ENCODE peak calls at places on chromosomes 12 and 14, in seven cellular contexts. G is hypothalamus; W is skeletal muscle cell; F is nucleus accumbens; H is body of pancreas; L is DND-41; K is activated effector memory CD4-positive, alpha-beta T cell treated with anti-CD3 and anti-CD28 coated beads, Interleukin-2, amount 50 U/mL, for 16 hours. E is an unnamed sample.

GRCh38 chr12:121085842-121086353 is 46.8 kb upstream of the P2RX7 start:
- DNase-seq in F (no peak), K (no peak), H (no peak), L (no peak), G (no peak), W (no peak), E (no peak)

GRCh38 chr14:52124791-52125661 is 56.2 kb upstream of the NID2 start:
- DNase-seq in L (no peak), W (peak), K (no peak), F (no peak), H (no peak), G (peak), E (no peak)

GRCh38 chr14:62143235-62143634 is 381.0 kb downstream of the SNAPC1 start:
- DNase-seq in H (no peak), G (no peak), F (no peak), W (no peak), L (no peak), K (no peak), E (no peak)

GRCh38 chr12:121939992-121940766 is 21.8 kb downstream of the CFAP251 start:
- DNase-seq in G (no peak), H (no peak), F (no peak), L (no peak), K (no peak), W (no peak), E (no peak)

GRCh38 chr14:76876076-76876475 is 49.9 kb downstream of the LRRC74A start:
- DNase-seq in G (peak), F (peak), H (peak), K (peak), W (peak), L (peak), E (peak)

GRCh38 chr12:78864483-78865296 is at the start of gene SYT1:
- DNase-seq in G (peak), W (peak), L (no peak), F (peak), H (peak), K (no peak), E (peak)

GRCh38 chr14:97924922-97925613 is 1127.9 kb downstream of the VRK1 start:
- DNase-seq in F (no peak), H (no peak), K (no peak), L (no peak), W (no peak), G (no peak), E (no peak)

GRCh38 chr12:14272954-14273910 is 92.2 kb upstream of the ATF7IP start:
- DNase-seq in W (no peak), L (no peak), K (no peak), F (no peak), H (peak), G (no peak), E (no peak)

GRCh38 chr14:52052289-52052943 is 16.4 kb downstream of the NID2 start:
- DNase-seq in L (no peak), G (no peak), F (no peak), H (no peak), W (peak), K (no peak), E (no peak)

GRCh38 chr14:58565834-58566233 is 71.9 kb upstream of the DACT1 start:
- DNase-seq in K (no peak), G (no peak), L (no peak), W (no peak), H (no peak), F (no peak), E (no peak)

GRCh38 chr14:77844802-77845201 is 44.9 kb downstream of the ADCK1 start:
- DNase-seq in L (no peak), H (no peak), W (peak), G (no peak), K (no peak), F (no peak), E (no peak)

GRCh38 chr12:19462441-19462840 is 23.1 kb downstream of the AEBP2 start:
- DNase-seq in H (no peak), W (no peak), G (no peak), K (no peak), F (no peak), L (no peak), E (no peak)

GRCh38 chr14:81435578-81436295 is 35.6 kb upstream of the STON2 start:
- DNase-seq in L (no peak), W (no peak), G (peak), H (peak), K (peak), F (peak), E (peak)

GRCh38 chr14:32702571-32702970 is 236.1 kb upstream of the NPAS3 start:
- DNase-seq in K (peak), G (peak), F (peak), L (no peak), W (no peak), H (peak), E (no peak)

GRCh38 chr12:41365653-41366131 is 177.6 kb downstream of the PDZRN4 start:
- DNase-seq in F (no peak), G (no peak), H (no peak), K (no peak), L (no peak), W (no peak), E (no peak)

GRCh38 chr12:123102381-123102780 is 48.5 kb downstream of the PITPNM2 start:
- DNase-seq in H (no peak), L (no peak), W (no peak), K (no peak), F (no peak), G (no peak), E (no peak)

GRCh38 chr12:3218150-3218845 is 141.1 kb downstream of the TSPAN9 start:
- DNase-seq in H (peak), F (no peak), L (peak), W (peak), G (peak), K (no peak), E (peak)

GRCh38 chr12:87687362-87687761 is 341.8 kb downstream of the C12orf50 start:
- DNase-seq in K (no peak), L (no peak), H (peak), W (peak), G (no peak), F (no peak), E (peak)

GRCh38 chr12:7650091-7650490 is 15.6 kb downstream of the APOBEC1 start:
- DNase-seq in F (no peak), L (no peak), K (no peak), H (no peak), G (no peak), W (no peak), E (no peak)

GRCh38 chr12:69456239-69456638 is 13.9 kb upstream of the FRS2 start:
- DNase-seq in L (no peak), F (no peak), K (no peak), H (no peak), W (no peak), G (no peak), E (no peak)

GRCh38 chr12:54412786-54413185 is 6.3 kb downstream of the ITGA5 start:
- DNase-seq in F (no peak), K (peak), L (no peak), W (no peak), H (no peak), G (no peak), E (peak)

E was measured in left lobe of liver.